ENCODE peak calls at places on chromosomes 6 and 20, in five cellular contexts. Z, S, Y, K and X are unnamed samples.

GRCh38 chr6:168578036-168578435 is 137.1 kb downstream of the SMOC2 start:
- DNase-seq in Z (no peak), S (no peak), Y (peak), K (no peak), X (no peak)

GRCh38 chr6:169282043-169282442 is 28.4 kb upstream of the THBS2 start:
- DNase-seq in Z (no peak), S (no peak), Y (no peak), K (no peak), X (no peak)

GRCh38 chr6:163536770-163537169 is 122.3 kb downstream of the QKI start:
- DNase-seq in Z (peak), S (no peak), Y (no peak), K (no peak), X (peak)

GRCh38 chr20:13545755-13546154 is 93.0 kb downstream of the TASP1 start:
- DNase-seq in Z (no peak), S (no peak), Y (no peak), K (no peak), X (no peak)

GRCh38 chr6:14717307-14717706 is 528.6 kb upstream of the JARID2 start:
- DNase-seq in Z (no peak), S (no peak), Y (peak), K (no peak), X (no peak)

GRCh38 chr6:141359953-141360352 is 772.8 kb upstream of the GJE1 start:
- DNase-seq in Z (no peak), S (peak), Y (no peak), K (no peak), X (no peak)

GRCh38 chr6:71211799-71212198 is 76.8 kb upstream of the OGFRL1 start:
- DNase-seq in Z (no peak), S (no peak), Y (no peak), K (no peak), X (no peak)

GRCh38 chr6:150346346-150346745 is 22.5 kb upstream of the IYD start:
- DNase-seq in Z (no peak), S (no peak), Y (no peak), K (no peak), X (peak)

GRCh38 chr20:37345339-37346231 is at the start of gene SRC:
- DNase-seq in Z (peak), S (peak), Y (peak), K (peak), X (peak)

GRCh38 chr6:74581681-74582080 is 624.2 kb downstream of the COL12A1 start:
- DNase-seq in Z (no peak), S (no peak), Y (no peak), K (no peak), X (no peak)

GRCh38 chr20:47816487-47817451 is 31.5 kb upstream of the SULF2 start:
- DNase-seq in Z (no peak), S (no peak), Y (no peak), K (no peak), X (peak)
- H3K27ac ChIP-seq in Z (no peak), S (no peak), Y (no peak), K (no peak), X (peak)

DNA sequence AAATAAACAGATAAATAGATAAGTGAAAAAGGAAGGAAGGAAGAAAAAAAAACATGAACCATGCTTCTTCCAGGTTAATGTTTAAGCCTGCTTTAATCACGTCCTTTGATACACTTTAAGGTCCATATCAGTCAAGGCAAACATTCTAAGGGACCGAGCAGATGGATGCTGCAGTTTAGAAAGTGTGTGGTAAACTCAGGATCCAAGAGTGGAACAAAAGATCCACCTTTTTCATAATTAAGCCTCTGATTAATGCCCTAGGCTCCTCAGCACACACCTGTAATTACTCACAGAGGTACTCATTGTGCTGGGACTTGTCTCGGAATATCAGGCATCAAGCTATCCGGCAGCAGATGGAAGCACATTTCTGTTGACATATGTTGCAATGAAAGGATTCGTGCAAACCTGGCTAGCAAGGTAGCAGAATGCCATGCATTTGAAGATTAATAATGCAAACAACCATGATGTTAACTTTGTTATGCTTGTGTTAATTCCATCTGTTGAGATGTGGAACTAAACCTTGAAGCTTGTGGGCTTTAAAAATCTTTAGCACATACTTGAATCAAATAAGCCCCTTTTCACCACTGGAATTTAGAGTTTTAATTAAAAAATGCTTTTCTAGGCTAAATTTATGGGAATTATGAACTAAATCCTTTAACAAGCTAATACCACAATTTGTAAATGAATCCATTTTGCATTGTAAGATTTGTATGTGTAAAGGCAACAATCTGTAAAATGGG is 163.7 kb downstream of the RALGAPA2 start:
- DNase-seq in Z (no peak), S (no peak), Y (no peak), K (no peak), X (peak)
- H3K9ac ChIP-seq in Z (no peak), S (no peak), Y (no peak), K (no peak), X (peak)

DNA sequence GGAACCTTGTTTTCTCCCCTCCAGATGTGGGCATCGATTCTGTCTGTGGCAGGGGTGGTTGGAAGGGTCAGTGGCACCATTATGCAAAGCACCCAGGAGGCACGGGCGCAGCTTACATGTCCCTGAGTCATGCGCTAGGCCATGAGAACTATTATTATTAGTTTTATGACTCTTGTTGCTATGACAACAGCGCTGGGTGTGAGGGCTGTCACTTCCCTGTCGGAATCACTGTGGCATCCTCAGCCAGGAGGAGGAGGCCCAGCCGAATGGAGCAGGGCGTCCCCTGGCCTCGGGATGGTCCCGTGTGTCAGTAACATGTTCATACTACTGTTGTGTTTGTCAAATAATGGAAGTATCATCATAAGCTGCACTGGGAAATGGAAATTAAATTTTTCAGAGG is 247.8 kb downstream of the CDH4 start:
- DNase-seq in Z (peak), S (no peak), Y (no peak), K (no peak), X (no peak)
- H3K27ac ChIP-seq in Z (no peak), S (no peak), Y (no peak), K (no peak), X (no peak)

DNA sequence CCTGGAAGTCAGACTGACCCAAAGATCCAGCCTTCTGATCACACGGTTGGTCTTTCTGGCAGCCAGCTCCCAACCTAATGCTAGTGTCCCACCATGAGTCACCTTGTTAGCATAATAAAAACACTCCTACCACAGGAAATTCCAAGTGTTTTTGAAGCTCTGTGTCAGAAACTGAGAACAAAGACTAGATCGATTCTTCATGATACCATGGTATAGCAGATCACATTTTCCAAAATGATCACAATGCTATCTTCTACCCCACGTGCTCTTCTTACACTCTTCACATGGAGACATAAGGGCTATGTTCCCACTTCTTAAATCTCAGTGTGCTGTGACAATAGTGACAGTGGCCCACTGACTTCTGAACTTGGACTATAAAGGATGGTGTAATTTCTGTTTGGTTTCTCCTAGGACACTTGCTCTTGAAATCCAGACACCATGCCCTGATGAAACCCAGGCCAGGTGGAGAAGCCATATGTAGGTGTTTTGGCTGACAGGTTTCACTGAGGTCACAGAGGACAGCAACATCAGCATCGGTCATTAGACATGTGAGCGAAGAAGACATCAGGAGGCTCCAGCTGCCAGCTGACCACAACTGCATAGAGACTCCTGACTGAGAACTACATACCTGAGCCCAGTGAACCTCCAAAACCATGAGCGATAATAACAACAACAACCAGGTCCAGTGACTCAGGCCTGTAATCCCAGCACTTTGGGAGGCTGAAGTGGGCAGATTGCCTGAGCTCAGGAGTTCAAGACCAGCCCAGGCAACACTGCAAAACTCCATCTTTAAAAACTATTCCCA is 57.5 kb downstream of the MKKS start:
- DNase-seq in Z (peak), S (no peak), Y (no peak), K (no peak), X (peak)
- H3K9ac ChIP-seq in Z (no peak), S (no peak), Y (no peak), K (no peak), X (no peak)

GRCh38 chr6:122817766-122818165 is 28.7 kb downstream of the SMPDL3A start:
- DNase-seq in Z (no peak), S (no peak), Y (no peak), K (no peak), X (no peak)

GRCh38 chr6:122817362-122817761 is 28.3 kb downstream of the SMPDL3A start:
- DNase-seq in Z (no peak), S (no peak), Y (no peak), K (no peak), X (no peak)

GRCh38 chr6:122821095-122821494 is 32.0 kb downstream of the SMPDL3A start:
- DNase-seq in Z (no peak), S (no peak), Y (no peak), K (no peak), X (no peak)

DNA sequence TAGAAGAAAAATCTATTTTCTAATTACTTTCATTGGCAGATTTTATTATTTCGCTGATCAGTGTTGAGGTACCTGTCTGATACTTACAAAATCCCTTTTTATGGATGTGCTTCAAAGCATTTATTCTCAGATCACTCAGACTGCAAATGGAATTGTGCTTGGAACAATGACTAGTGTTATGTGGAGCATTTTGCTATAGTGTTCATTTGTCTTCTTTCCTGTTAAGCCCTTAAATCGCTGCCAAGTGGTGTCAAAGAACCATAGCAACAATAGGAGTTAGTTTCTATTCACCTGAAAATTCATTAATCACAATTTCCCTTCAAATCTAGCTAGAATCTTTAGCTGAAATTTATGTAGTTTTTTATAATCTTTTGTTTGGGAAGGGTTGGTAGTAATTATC is 29.8 kb downstream of the SMPDL3A start:
- DNase-seq in Z (no peak), S (peak), Y (no peak), K (no peak), X (no peak)
- H3K27ac ChIP-seq in Z (no peak), S (no peak), Y (no peak), K (no peak), X (no peak)

DNA sequence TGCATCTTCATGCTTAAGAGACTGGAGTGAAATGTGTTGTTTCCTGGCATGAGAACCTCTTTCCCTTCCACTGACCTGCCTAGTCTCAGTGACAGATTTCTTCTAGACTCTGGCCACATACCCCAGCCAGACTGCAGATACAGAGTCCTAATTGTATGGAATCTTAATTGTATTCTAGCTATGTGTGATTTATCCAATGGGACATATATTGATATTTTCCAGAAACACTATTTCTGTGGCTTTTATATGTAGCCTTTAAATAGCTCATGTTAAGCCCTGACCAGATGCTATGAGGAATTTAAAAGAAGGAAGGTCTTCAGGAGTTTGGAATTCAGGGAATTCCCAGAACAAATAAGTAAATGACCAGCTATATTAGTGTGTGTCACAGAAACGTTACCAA is 99.0 kb downstream of the FIG4 start:
- DNase-seq in Z (peak), S (no peak), Y (no peak), K (no peak), X (no peak)
- H3K9ac ChIP-seq in Z (no peak), S (no peak), Y (no peak), K (no peak), X (no peak)

GRCh38 chr6:47310131-47310480 is 401 bp upstream of the TNFRSF21 start:
- DNase-seq in Z (no peak), S (no peak), Y (no peak), K (no peak), X (no peak)

GRCh38 chr6:47308223-47308567 is 1.5 kb downstream of the TNFRSF21 start:
- DNase-seq in Z (no peak), S (peak), Y (peak), K (no peak), X (no peak)

GRCh38 chr6:47309326-47310130 is at the start of gene TNFRSF21:
- DNase-seq in Z (peak), S (peak), Y (peak), K (peak), X (peak)

GRCh38 chr6:47307362-47308222 is 2.1 kb downstream of the TNFRSF21 start:
- DNase-seq in Z (no peak), S (no peak), Y (no peak), K (no peak), X (no peak)

GRCh38 chr6:47308674-47309325 is 905 bp downstream of the TNFRSF21 start:
- DNase-seq in Z (peak), S (peak), Y (peak), K (peak), X (peak)
- H3K27ac ChIP-seq in Z (no peak), S (no peak), Y (peak), K (no peak), X (peak)

GRCh38 chr6:83273596-83273995 is 80.4 kb downstream of the RWDD2A start:
- DNase-seq in Z (peak), S (no peak), Y (no peak), K (no peak), X (no peak)

GRCh38 chr6:83265384-83265783 is 72.2 kb downstream of the RWDD2A start:
- DNase-seq in Z (peak), S (no peak), Y (no peak), K (no peak), X (peak)

DNA sequence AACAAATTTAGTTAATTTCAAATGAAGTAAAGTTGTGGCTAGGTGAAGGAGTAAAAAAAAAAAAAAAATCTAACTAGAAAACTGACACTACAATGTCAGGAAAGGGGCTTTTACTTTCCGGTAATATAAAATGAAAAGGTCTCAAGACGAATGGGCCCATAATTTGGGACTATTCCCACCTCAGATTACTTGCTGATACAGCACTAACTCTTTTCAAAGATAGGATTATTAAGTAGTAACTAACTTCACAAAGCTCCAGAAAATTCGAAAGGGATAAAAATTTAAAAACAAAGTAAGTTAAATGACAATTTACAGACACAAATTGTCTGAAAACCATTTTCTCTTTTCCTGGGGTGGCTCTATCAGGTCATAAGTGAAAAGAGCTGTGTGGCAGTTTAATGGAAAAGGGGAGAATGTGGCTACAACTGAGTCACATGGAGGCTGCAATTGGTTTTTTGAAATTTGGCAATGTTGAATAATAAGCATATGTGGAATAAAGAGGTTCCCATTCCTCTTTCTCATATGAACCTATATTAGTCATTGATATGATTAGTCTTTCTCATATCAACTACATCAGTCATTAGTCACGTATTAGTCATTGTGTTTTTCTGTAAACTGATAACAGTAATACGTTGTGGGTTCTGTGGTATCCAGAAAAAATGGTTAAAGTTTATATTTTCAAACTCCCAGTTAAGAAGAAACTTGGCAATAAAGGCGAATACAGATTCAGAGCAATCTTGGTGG is 78.0 kb downstream of the RWDD2A start:
- DNase-seq in Z (peak), S (no peak), Y (no peak), K (no peak), X (peak)
- H3K9ac ChIP-seq in Z (no peak), S (no peak), Y (no peak), K (no peak), X (no peak)

GRCh38 chr6:90716345-90716744 is 129.5 kb upstream of the MAP3K7 start:
- DNase-seq in Z (no peak), S (no peak), Y (no peak), K (no peak), X (no peak)
- H3K27ac ChIP-seq in Z (no peak), S (no peak), Y (no peak), K (no peak), X (no peak)

GRCh38 chr20:50690562-50690978 is 772 bp downstream of the RIPOR3 start:
- DNase-seq in Z (no peak), S (peak), Y (no peak), K (peak), X (no peak)
- H3K9ac ChIP-seq in Z (peak), S (no peak), Y (no peak), K (peak), X (no peak)